ENCODE peak calls at places on chromosomes 4 and X, in nine cellular contexts. X is A549, N is KBM-7, G is mucosa of gallbladder, F is GM03348, D is anterior cingulate cortex, Q is brain microvascular endothelial cell, V is MV-4-11, T is AG10803. H is an unnamed sample.

GRCh38 chr4:41718907-41719306 is 29.6 kb downstream of the PHOX2B start:
- DNase-seq in V (no peak), T (peak; percentile 23), X (no peak), Q (no peak), D (no peak), N (no peak), G (no peak), F (peak; percentile 8), H (no peak)

GRCh38 chr4:109996531-109996930 is 83.8 kb downstream of the EGF start:
- DNase-seq in X (no peak), G (no peak), T (no peak), N (no peak), V (peak; percentile 83), F (no peak), Q (no peak), D (no peak), H (no peak)

GRCh38 chrX:94743478-94743877 is 1069.5 kb downstream of the FAM133A start:
- DNase-seq in N (peak; percentile 20), F (no peak), V (peak; percentile 39), X (no peak), D (no peak), T (no peak), G (no peak), Q (no peak), H (peak; percentile 1)

GRCh38 chr4:123042095-123042494 is 119.7 kb upstream of the NUDT6 start:
- DNase-seq in Q (no peak), F (no peak), V (no peak), X (no peak), G (no peak), N (no peak), D (no peak), T (no peak), H (no peak)

GRCh38 chrX:9844936-9845573 is 58.8 kb downstream of the SHROOM2 start:
- DNase-seq in X (no peak), D (no peak), G (no peak), N (no peak), V (no peak), Q (no peak), F (no peak), T (no peak), H (no peak)

GRCh38 chrX:95427389-95427788 is 1257.3 kb upstream of the DIAPH2 start:
- DNase-seq in N (no peak), V (no peak), G (no peak), D (no peak), Q (no peak), X (no peak), F (no peak), T (no peak), H (no peak)

GRCh38 chr4:88242144-88242543 is 42.2 kb downstream of the PPM1K start:
- DNase-seq in N (no peak), F (no peak), D (no peak), G (no peak), T (no peak), X (no peak), Q (no peak), V (no peak), H (no peak)

GRCh38 chrX:117973175-117974075 is 143.2 kb downstream of the KLHL13 start:
- DNase-seq in D (no peak), V (no peak), F (no peak), T (no peak), X (no peak), G (no peak), N (no peak), Q (no peak), H (no peak)

GRCh38 chr4:39526810-39527295 is 386 bp downstream of the UGDH start:
- DNase-seq in X (no peak), Q (no peak), D (peak; percentile 46), N (no peak), V (no peak), G (no peak), F (no peak), T (no peak), H (no peak)

GRCh38 chr4:80365928-80366327 is 30.4 kb downstream of the CFAP299 start:
- DNase-seq in D (no peak), G (peak; percentile 58), F (peak; percentile 78), N (peak; percentile 51), Q (peak; percentile 48), X (peak; percentile 7), V (no peak), T (peak; percentile 81), H (peak; percentile 54)

GRCh38 chr4:176309046-176309445 is 10.7 kb upstream of the SPCS3 start:
- DNase-seq in D (no peak), T (no peak), X (no peak), F (no peak), Q (no peak), N (no peak), V (no peak), G (no peak), H (no peak)

GRCh38 chrX:9604111-9604907 is 139.5 kb downstream of the TBL1X start:
- DNase-seq in G (peak; percentile 42), V (no peak), N (no peak), D (peak; percentile 19), T (peak; percentile 59), X (no peak), F (peak; percentile 76), Q (no peak), H (no peak)

GRCh38 chrX:115582871-115583729 is 22.1 kb downstream of the PLS3 start:
- DNase-seq in T (peak; percentile 54), Q (no peak), D (no peak), G (no peak), X (no peak), N (no peak), F (peak; percentile 13), V (no peak), H (no peak)

GRCh38 chr4:142683503-142683902 is 162.6 kb downstream of the INPP4B start:
- DNase-seq in N (no peak), F (no peak), V (no peak), G (no peak), Q (no peak), T (no peak), X (no peak), D (no peak), H (no peak)

GRCh38 chr4:57043304-57044251 is 64.9 kb downstream of the POLR2B start:
- DNase-seq in G (no peak), V (no peak), N (no peak), X (no peak), D (no peak), F (peak; percentile 73), T (peak; percentile 95), Q (no peak), H (no peak)

GRCh38 chr4:856468-856901 is 30.6 kb upstream of the CPLX1 start:
- DNase-seq in G (no peak), T (no peak), Q (no peak), D (no peak), X (no peak), N (no peak), F (no peak), V (no peak), H (peak; percentile 31)

GRCh38 chrX:54920610-54921426 is at the start of gene TRO:
- DNase-seq in D (no peak), Q (no peak), N (no peak), X (no peak), T (no peak), F (no peak), G (no peak), V (no peak), H (no peak)

GRCh38 chr4:163755013-163755412 is 260.5 kb downstream of the TMA16 start:
- DNase-seq in X (no peak), V (peak; percentile 30), Q (peak; percentile 16), G (no peak), F (no peak), N (peak; percentile 15), T (no peak), D (no peak), H (peak; percentile 21)

GRCh38 chr4:165787516-165788274 is 85.3 kb upstream of the TLL1 start:
- DNase-seq in F (no peak), X (no peak), D (no peak), V (no peak), T (no peak), N (no peak), G (no peak), Q (no peak), H (no peak)

GRCh38 chr4:125432078-125432477 is 117.3 kb downstream of the FAT4 start:
- DNase-seq in X (no peak), Q (peak; percentile 29), N (no peak), T (peak; percentile 12), G (no peak), D (peak; percentile 1), V (no peak), F (no peak), H (peak; percentile 4)

GRCh38 chr4:147733614-147734344 is 1.9 kb downstream of the ARHGAP10 start:
- DNase-seq in D (no peak), T (peak; percentile 66), F (no peak), G (no peak), N (no peak), Q (no peak), V (no peak), X (no peak), H (no peak)

GRCh38 chrX:24466025-24466424 is 939 bp downstream of the PDK3 start:
- DNase-seq in X (no peak), V (no peak), N (no peak), T (no peak), F (no peak), D (peak; percentile 0), G (no peak), Q (no peak), H (no peak)

GRCh38 chr4:54933579-54933978 is 191.8 kb downstream of the KDR start:
- DNase-seq in G (no peak), V (no peak), Q (no peak), D (no peak), T (no peak), F (no peak), N (no peak), X (no peak), H (no peak)

GRCh38 chr4:47646372-47646771 is 161.3 kb downstream of the ATP10D start:
- DNase-seq in Q (peak; percentile 32), V (no peak), F (no peak), T (no peak), N (no peak), G (no peak), X (no peak), D (no peak), H (no peak)

GRCh38 chr4:1172228-1172851 is at the start of gene SPON2:
- DNase-seq in N (no peak), X (no peak), G (no peak), T (peak; percentile 26), F (peak; percentile 69), D (no peak), Q (no peak), V (no peak), H (no peak)

GRCh38 chrX:50812995-50813842 is 775 bp downstream of the SHROOM4 start:
- DNase-seq in N (no peak), Q (peak; percentile 12), G (peak; percentile 11), V (no peak), X (peak; percentile 9), D (no peak), F (peak; percentile 60), T (peak; percentile 59), H (peak; percentile 6)

GRCh38 chrX:31609130-31609529 is 537.3 kb upstream of the FTHL17 start:
- DNase-seq in T (peak; percentile 87), G (no peak), Q (peak; percentile 90), N (no peak), F (peak; percentile 57), D (no peak), X (no peak), V (peak; percentile 32), H (peak; percentile 14)

GRCh38 chr4:112557676-112558411 is 41.9 kb upstream of the NEUROG2 start:
- DNase-seq in F (no peak), G (no peak), N (no peak), D (no peak), X (no peak), Q (no peak), T (peak; percentile 18), V (no peak), H (no peak)

GRCh38 chr4:83581411-83582288 is 45.7 kb downstream of the GPAT3 start:
- DNase-seq in Q (no peak), F (no peak), V (peak; percentile 95), X (no peak), D (no peak), G (no peak), T (no peak), N (no peak), H (no peak)

GRCh38 chr4:120749445-120750151 is 172.9 kb downstream of the PRDM5 start:
- DNase-seq in T (no peak), G (no peak), X (no peak), Q (no peak), V (no peak), F (no peak), D (no peak), N (no peak), H (no peak)

GRCh38 chr4:144709793-144710525 is 64.0 kb downstream of the HHIP start:
- DNase-seq in D (no peak), G (peak; percentile 73), N (no peak), T (peak; percentile 53), Q (peak; percentile 79), X (peak; percentile 10), V (no peak), F (peak; percentile 24), H (no peak)